ENCODE peak calls at places on chromosomes 6 and 20, in eight cellular contexts. One of them, this sample, is unnamed. For H3K4me1, the result is how much of the 10 kb centered on the place peaks cover.

GRCh38 chr6:16135078-16135477 is 6.2 kb downstream of the MYLIP start:
- DNase-seq in GM23248: no peak
- DNase-seq in fibroblast of lung: peak
- DNase-seq in ovary: no peak
- DNase-seq in Karpas-422: no peak
- DNase-seq in psoas muscle: no peak
- DNase-seq in GM23338: no peak
- DNase-seq in heart left ventricle: no peak
- DNase-seq in this sample: no peak

GRCh38 chr6:111642463-111643158 is 36.9 kb upstream of the TRAF3IP2 start:
- DNase-seq in GM23248: peak
- DNase-seq in fibroblast of lung: peak
- DNase-seq in ovary: no peak
- DNase-seq in Karpas-422: peak
- DNase-seq in psoas muscle: peak
- DNase-seq in GM23338: peak
- DNase-seq in heart left ventricle: no peak
- DNase-seq in this sample: peak

GRCh38 chr6:5135783-5136376 is 50.7 kb downstream of the PPP1R3G start:
- DNase-seq in GM23248: peak
- DNase-seq in fibroblast of lung: peak
- DNase-seq in ovary: no peak
- DNase-seq in Karpas-422: peak
- DNase-seq in psoas muscle: no peak
- DNase-seq in GM23338: peak
- DNase-seq in heart left ventricle: no peak
- DNase-seq in this sample: no peak

GRCh38 chr6:157460182-157460999 is 79.4 kb downstream of the ZDHHC14 start:
- DNase-seq in GM23248: peak
- DNase-seq in fibroblast of lung: peak
- DNase-seq in ovary: no peak
- DNase-seq in Karpas-422: no peak
- DNase-seq in psoas muscle: no peak
- DNase-seq in GM23338: no peak
- DNase-seq in heart left ventricle: no peak
- DNase-seq in this sample: no peak

GRCh38 chr20:18524646-18525045 is 16.9 kb downstream of the SEC23B start:
- DNase-seq in GM23248: peak
- DNase-seq in fibroblast of lung: peak
- DNase-seq in ovary: no peak
- DNase-seq in Karpas-422: no peak
- DNase-seq in psoas muscle: no peak
- DNase-seq in GM23338: no peak
- DNase-seq in heart left ventricle: no peak
- DNase-seq in this sample: no peak

GRCh38 chr20:47568019-47568418 is 66.3 kb downstream of the NCOA3 start:
- DNase-seq in GM23248: peak
- DNase-seq in fibroblast of lung: peak
- DNase-seq in ovary: peak
- DNase-seq in Karpas-422: no peak
- DNase-seq in psoas muscle: no peak
- DNase-seq in GM23338: no peak
- DNase-seq in heart left ventricle: no peak
- DNase-seq in this sample: no peak

GRCh38 chr6:45864651-45865050 is 151.0 kb downstream of the CLIC5 start:
- DNase-seq in GM23248: no peak
- DNase-seq in fibroblast of lung: no peak
- DNase-seq in ovary: no peak
- DNase-seq in Karpas-422: no peak
- DNase-seq in psoas muscle: no peak
- DNase-seq in GM23338: no peak
- DNase-seq in heart left ventricle: no peak
- DNase-seq in this sample: no peak

GRCh38 chr20:58995461-58996225 is 11.4 kb downstream of the CTSZ start:
- DNase-seq in GM23248: no peak
- DNase-seq in fibroblast of lung: no peak
- DNase-seq in ovary: no peak
- DNase-seq in Karpas-422: no peak
- DNase-seq in psoas muscle: no peak
- DNase-seq in GM23338: no peak
- DNase-seq in heart left ventricle: no peak
- DNase-seq in this sample: no peak

GRCh38 chr20:3400260-3401155 is 7.0 kb downstream of the DNAAF9 start:
- DNase-seq in GM23248: no peak
- DNase-seq in fibroblast of lung: no peak
- DNase-seq in ovary: no peak
- DNase-seq in Karpas-422: no peak
- DNase-seq in psoas muscle: no peak
- DNase-seq in GM23338: no peak
- DNase-seq in heart left ventricle: no peak
- DNase-seq in this sample: no peak

GRCh38 chr20:35318502-35319157 is 26.4 kb upstream of the FAM83C start:
- DNase-seq in GM23248: peak
- DNase-seq in fibroblast of lung: peak
- DNase-seq in ovary: no peak
- DNase-seq in Karpas-422: no peak
- DNase-seq in psoas muscle: peak
- DNase-seq in GM23338: no peak
- DNase-seq in heart left ventricle: no peak
- DNase-seq in this sample: no peak

GRCh38 chr6:54307412-54308036 is 717 bp upstream of the TINAG start:
- DNase-seq in GM23248: no peak
- DNase-seq in fibroblast of lung: no peak
- DNase-seq in ovary: no peak
- DNase-seq in Karpas-422: no peak
- DNase-seq in psoas muscle: no peak
- DNase-seq in GM23338: no peak
- DNase-seq in heart left ventricle: no peak
- DNase-seq in this sample: no peak

GRCh38 chr6:147246853-147247635 is 42.8 kb downstream of the STXBP5 start:
- DNase-seq in GM23248: no peak
- DNase-seq in fibroblast of lung: peak
- DNase-seq in ovary: no peak
- DNase-seq in Karpas-422: no peak
- DNase-seq in psoas muscle: no peak
- DNase-seq in GM23338: no peak
- DNase-seq in heart left ventricle: no peak
- DNase-seq in this sample: no peak

GRCh38 chr6:36615018-36615761 is 21.0 kb downstream of the SRSF3 start:
- DNase-seq in GM23248: peak
- DNase-seq in fibroblast of lung: peak
- DNase-seq in ovary: peak
- DNase-seq in Karpas-422: peak
- DNase-seq in psoas muscle: peak
- DNase-seq in GM23338: peak
- DNase-seq in heart left ventricle: no peak
- DNase-seq in this sample: peak

GRCh38 chr6:90694802-90695201 is 107.9 kb upstream of the MAP3K7 start:
- DNase-seq in GM23248: no peak
- DNase-seq in fibroblast of lung: no peak
- DNase-seq in ovary: no peak
- DNase-seq in Karpas-422: no peak
- DNase-seq in psoas muscle: no peak
- DNase-seq in GM23338: no peak
- DNase-seq in heart left ventricle: no peak
- DNase-seq in this sample: no peak

GRCh38 chr6:118739976-118740771 is 88.8 kb upstream of the CEP85L start:
- DNase-seq in GM23248: no peak
- DNase-seq in fibroblast of lung: peak
- DNase-seq in ovary: no peak
- DNase-seq in Karpas-422: no peak
- DNase-seq in psoas muscle: no peak
- DNase-seq in GM23338: no peak
- DNase-seq in heart left ventricle: no peak
- DNase-seq in this sample: no peak

GRCh38 chr6:21986703-21987102 is 310.1 kb downstream of the PRL start:
- DNase-seq in GM23248: no peak
- DNase-seq in fibroblast of lung: no peak
- DNase-seq in ovary: no peak
- DNase-seq in Karpas-422: no peak
- DNase-seq in psoas muscle: no peak
- DNase-seq in GM23338: no peak
- DNase-seq in heart left ventricle: no peak
- DNase-seq in this sample: no peak

GRCh38 chr20:35511814-35512420 is 17.5 kb downstream of the C20orf173 start:
- DNase-seq in GM23248: peak
- DNase-seq in fibroblast of lung: peak
- DNase-seq in ovary: no peak
- DNase-seq in Karpas-422: peak
- DNase-seq in psoas muscle: no peak
- DNase-seq in GM23338: peak
- DNase-seq in heart left ventricle: no peak
- DNase-seq in this sample: no peak

GRCh38 chr6:69285054-69285453 is 511.8 kb downstream of the LMBRD1 start:
- DNase-seq in GM23248: no peak
- DNase-seq in fibroblast of lung: no peak
- DNase-seq in ovary: no peak
- DNase-seq in Karpas-422: no peak
- DNase-seq in psoas muscle: no peak
- DNase-seq in GM23338: no peak
- DNase-seq in heart left ventricle: no peak
- DNase-seq in this sample: no peak

GRCh38 chr20:23153696-23154341 is 67.7 kb upstream of the CD93 start:
- DNase-seq in GM23248: peak
- DNase-seq in fibroblast of lung: no peak
- DNase-seq in ovary: no peak
- DNase-seq in Karpas-422: no peak
- DNase-seq in psoas muscle: no peak
- DNase-seq in GM23338: no peak
- DNase-seq in heart left ventricle: no peak
- DNase-seq in this sample: no peak
- H3K4me1 ChIP-seq in GM23248: half or more
- H3K4me1 ChIP-seq in fibroblast of lung: under half
- H3K4me1 ChIP-seq in ovary: under half
- H3K4me1 ChIP-seq in Karpas-422: half or more
- H3K4me1 ChIP-seq in psoas muscle: half or more
- H3K4me1 ChIP-seq in GM23338: under half
- H3K4me1 ChIP-seq in heart left ventricle: under half
- H3K4me1 ChIP-seq in this sample: under half

DNA sequence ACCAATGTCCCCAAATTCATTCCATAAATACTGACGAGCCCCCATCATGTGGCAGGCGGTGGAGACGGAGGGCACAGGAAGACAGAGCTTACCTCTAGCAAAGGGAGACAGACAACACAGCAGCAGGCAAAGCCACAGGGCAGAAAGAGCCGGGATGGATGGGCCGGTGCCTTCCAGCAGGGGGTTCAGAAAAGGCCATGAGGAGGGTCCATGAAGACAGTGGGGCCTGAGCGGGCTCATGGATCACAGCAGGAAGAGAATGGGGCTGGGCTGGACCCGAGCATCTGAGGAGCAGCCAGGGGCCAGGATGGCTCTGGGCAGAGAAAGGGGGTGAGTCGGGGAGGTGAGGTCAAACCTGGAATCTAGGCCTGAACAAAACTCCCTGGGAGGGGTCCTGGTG is 42.0 kb downstream of the PREX1 start:
- DNase-seq in GM23248: no peak
- DNase-seq in fibroblast of lung: no peak
- DNase-seq in ovary: no peak
- DNase-seq in Karpas-422: no peak
- DNase-seq in psoas muscle: no peak
- DNase-seq in GM23338: no peak
- DNase-seq in heart left ventricle: no peak
- DNase-seq in this sample: no peak
- H3K27ac ChIP-seq in GM23248: no peak
- H3K27ac ChIP-seq in fibroblast of lung: no peak
- H3K27ac ChIP-seq in ovary: no peak
- H3K27ac ChIP-seq in Karpas-422: no peak
- H3K27ac ChIP-seq in psoas muscle: no peak
- H3K27ac ChIP-seq in GM23338: no peak
- H3K27ac ChIP-seq in heart left ventricle: no peak
- H3K27ac ChIP-seq in this sample: no peak

DNA sequence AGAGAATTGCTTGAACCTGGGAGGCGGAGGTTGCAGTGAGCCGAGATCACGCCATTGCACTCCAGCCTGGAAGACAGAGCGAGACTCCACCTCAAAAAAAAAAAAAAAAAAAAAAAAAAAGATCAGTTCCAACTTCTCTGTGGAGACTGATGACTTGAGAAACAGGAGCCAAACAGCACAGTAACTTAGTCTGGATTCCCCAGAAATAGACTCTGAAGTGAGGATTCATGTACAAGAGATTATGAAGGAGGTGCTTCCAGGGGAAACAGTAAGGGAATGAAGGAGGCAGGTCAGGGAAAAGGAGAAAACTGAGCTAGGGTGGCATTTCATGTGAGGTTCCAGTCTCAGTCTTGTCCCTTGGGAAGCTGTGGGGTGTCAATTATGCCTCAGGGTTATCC is 47.0 kb downstream of the PCNA start:
- DNase-seq in GM23248: peak
- DNase-seq in fibroblast of lung: no peak
- DNase-seq in ovary: no peak
- DNase-seq in Karpas-422: peak
- DNase-seq in psoas muscle: no peak
- DNase-seq in GM23338: no peak
- DNase-seq in heart left ventricle: no peak
- DNase-seq in this sample: no peak
- H3K4me1 ChIP-seq in GM23248: under half
- H3K4me1 ChIP-seq in fibroblast of lung: under half
- H3K4me1 ChIP-seq in ovary: under half
- H3K4me1 ChIP-seq in Karpas-422: under half
- H3K4me1 ChIP-seq in psoas muscle: under half
- H3K4me1 ChIP-seq in GM23338: under half
- H3K4me1 ChIP-seq in heart left ventricle: under half
- H3K4me1 ChIP-seq in this sample: under half

DNA sequence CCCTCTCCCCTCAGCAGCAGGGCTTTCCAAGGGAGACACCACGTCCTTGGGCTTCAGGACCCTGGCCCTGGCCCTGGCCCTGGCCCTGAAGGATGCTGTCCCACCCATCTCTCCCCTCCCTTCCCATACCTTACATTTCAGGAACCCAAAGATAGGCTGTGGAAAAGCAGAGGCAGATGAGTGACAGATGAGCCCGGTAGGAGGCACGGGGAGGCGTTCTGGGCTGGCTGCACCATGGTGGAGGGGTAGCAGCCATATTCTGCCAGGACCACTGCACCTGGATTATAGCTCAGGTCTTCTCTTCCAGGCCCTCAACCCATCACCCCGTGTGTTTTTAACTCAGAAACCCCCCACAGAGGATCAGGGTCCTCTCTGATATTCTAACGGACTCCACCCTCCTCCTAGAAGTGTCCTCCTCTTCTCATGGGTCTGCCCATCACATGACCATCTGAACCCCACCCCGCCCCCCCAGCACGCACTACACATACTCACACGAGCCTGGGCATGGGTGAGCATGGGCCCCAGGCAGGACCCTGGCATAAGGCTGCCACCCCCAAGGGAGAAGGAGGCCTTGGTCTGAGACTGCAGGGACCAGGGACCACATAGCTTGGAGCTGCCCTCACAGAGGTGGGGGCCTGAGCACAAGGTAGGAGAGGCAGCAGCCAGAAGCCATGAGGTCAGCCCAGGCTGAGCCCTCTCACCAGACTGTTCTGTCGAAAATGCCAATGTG is 220.8 kb upstream of the CDH4 start:
- DNase-seq in GM23248: no peak
- DNase-seq in fibroblast of lung: no peak
- DNase-seq in ovary: no peak
- DNase-seq in Karpas-422: no peak
- DNase-seq in psoas muscle: no peak
- DNase-seq in GM23338: no peak
- DNase-seq in heart left ventricle: no peak
- DNase-seq in this sample: no peak
- H3K27ac ChIP-seq in GM23248: no peak
- H3K27ac ChIP-seq in fibroblast of lung: no peak
- H3K27ac ChIP-seq in ovary: no peak
- H3K27ac ChIP-seq in Karpas-422: no peak
- H3K27ac ChIP-seq in psoas muscle: no peak
- H3K27ac ChIP-seq in GM23338: no peak
- H3K27ac ChIP-seq in heart left ventricle: no peak
- H3K27ac ChIP-seq in this sample: no peak